ENCODE peak calls at places on chromosomes 7 and 10, in four cellular contexts. One of them, this sample, is unnamed.

GRCh38 chr7:130135208-130136205 is 65.2 kb downstream of the KLHDC10 start:
- DNase-seq in activated CD8-positive, alpha-beta memory T cell treated with anti-CD3 and anti-CD28 coated beads, Interleukin-2, amount 50 U/mL, for 4 hours: no peak
- DNase-seq in mucosa of gallbladder: no peak
- DNase-seq in NCI-H2081: no peak
- DNase-seq in this sample: no peak

GRCh38 chr7:48298779-48299178 is 127.5 kb downstream of the ABCA13 start:
- DNase-seq in activated CD8-positive, alpha-beta memory T cell treated with anti-CD3 and anti-CD28 coated beads, Interleukin-2, amount 50 U/mL, for 4 hours: no peak
- DNase-seq in mucosa of gallbladder: no peak
- DNase-seq in NCI-H2081: no peak
- DNase-seq in this sample: peak; percentile 28

GRCh38 chr7:80614911-80615310 is 23.5 kb upstream of the CD36 start:
- DNase-seq in activated CD8-positive, alpha-beta memory T cell treated with anti-CD3 and anti-CD28 coated beads, Interleukin-2, amount 50 U/mL, for 4 hours: no peak
- DNase-seq in mucosa of gallbladder: no peak
- DNase-seq in NCI-H2081: no peak
- DNase-seq in this sample: no peak

GRCh38 chr7:44448456-44448855 is 42.0 kb downstream of the NUDCD3 start:
- DNase-seq in activated CD8-positive, alpha-beta memory T cell treated with anti-CD3 and anti-CD28 coated beads, Interleukin-2, amount 50 U/mL, for 4 hours: no peak
- DNase-seq in mucosa of gallbladder: no peak
- DNase-seq in NCI-H2081: no peak
- DNase-seq in this sample: no peak

GRCh38 chr10:24811906-24812305 is 88.2 kb upstream of the ARHGAP21 start:
- DNase-seq in activated CD8-positive, alpha-beta memory T cell treated with anti-CD3 and anti-CD28 coated beads, Interleukin-2, amount 50 U/mL, for 4 hours: no peak
- DNase-seq in mucosa of gallbladder: no peak
- DNase-seq in NCI-H2081: no peak
- DNase-seq in this sample: no peak

GRCh38 chr10:92699518-92700272 is 9.9 kb downstream of the HHEX start:
- DNase-seq in activated CD8-positive, alpha-beta memory T cell treated with anti-CD3 and anti-CD28 coated beads, Interleukin-2, amount 50 U/mL, for 4 hours: no peak
- DNase-seq in mucosa of gallbladder: no peak
- DNase-seq in NCI-H2081: no peak
- DNase-seq in this sample: no peak

GRCh38 chr7:70569335-70569819 is 562.6 kb upstream of the GALNT17 start:
- DNase-seq in activated CD8-positive, alpha-beta memory T cell treated with anti-CD3 and anti-CD28 coated beads, Interleukin-2, amount 50 U/mL, for 4 hours: no peak
- DNase-seq in mucosa of gallbladder: no peak
- DNase-seq in NCI-H2081: peak; percentile 75
- DNase-seq in this sample: no peak

GRCh38 chr10:78299861-78300453 is 266.3 kb downstream of the RPS24 start:
- DNase-seq in activated CD8-positive, alpha-beta memory T cell treated with anti-CD3 and anti-CD28 coated beads, Interleukin-2, amount 50 U/mL, for 4 hours: no peak
- DNase-seq in mucosa of gallbladder: no peak
- DNase-seq in NCI-H2081: no peak
- DNase-seq in this sample: no peak

GRCh38 chr10:75910032-75910431 is 478.6 kb downstream of the LRMDA start:
- DNase-seq in activated CD8-positive, alpha-beta memory T cell treated with anti-CD3 and anti-CD28 coated beads, Interleukin-2, amount 50 U/mL, for 4 hours: no peak
- DNase-seq in mucosa of gallbladder: no peak
- DNase-seq in NCI-H2081: no peak
- DNase-seq in this sample: no peak

GRCh38 chr7:111741811-111742240 is 179.5 kb upstream of the IMMP2L start:
- DNase-seq in activated CD8-positive, alpha-beta memory T cell treated with anti-CD3 and anti-CD28 coated beads, Interleukin-2, amount 50 U/mL, for 4 hours: peak; percentile 29
- DNase-seq in mucosa of gallbladder: peak; percentile 40
- DNase-seq in NCI-H2081: peak; percentile 76
- DNase-seq in this sample: peak; percentile 71

GRCh38 chr10:30537586-30537985 is 92.0 kb downstream of the LYZL2 start:
- DNase-seq in activated CD8-positive, alpha-beta memory T cell treated with anti-CD3 and anti-CD28 coated beads, Interleukin-2, amount 50 U/mL, for 4 hours: no peak
- DNase-seq in mucosa of gallbladder: no peak
- DNase-seq in NCI-H2081: no peak
- DNase-seq in this sample: no peak

GRCh38 chr10:125442856-125443540 is 240.0 kb downstream of the TEX36 start:
- DNase-seq in activated CD8-positive, alpha-beta memory T cell treated with anti-CD3 and anti-CD28 coated beads, Interleukin-2, amount 50 U/mL, for 4 hours: no peak
- DNase-seq in mucosa of gallbladder: no peak
- DNase-seq in NCI-H2081: no peak
- DNase-seq in this sample: no peak

GRCh38 chr10:94397549-94398370 is 4.6 kb upstream of the TBC1D12 start:
- DNase-seq in activated CD8-positive, alpha-beta memory T cell treated with anti-CD3 and anti-CD28 coated beads, Interleukin-2, amount 50 U/mL, for 4 hours: no peak
- DNase-seq in mucosa of gallbladder: no peak
- DNase-seq in NCI-H2081: no peak
- DNase-seq in this sample: no peak

GRCh38 chr7:31175672-31176071 is 123.6 kb downstream of the ADCYAP1R1 start:
- DNase-seq in activated CD8-positive, alpha-beta memory T cell treated with anti-CD3 and anti-CD28 coated beads, Interleukin-2, amount 50 U/mL, for 4 hours: no peak
- DNase-seq in mucosa of gallbladder: no peak
- DNase-seq in NCI-H2081: no peak
- DNase-seq in this sample: no peak

GRCh38 chr10:25786181-25786580 is 147.8 kb upstream of the MYO3A start:
- DNase-seq in activated CD8-positive, alpha-beta memory T cell treated with anti-CD3 and anti-CD28 coated beads, Interleukin-2, amount 50 U/mL, for 4 hours: no peak
- DNase-seq in mucosa of gallbladder: no peak
- DNase-seq in NCI-H2081: no peak
- DNase-seq in this sample: no peak

GRCh38 chr10:60394444-60394843 is 4.8 kb upstream of the ANK3 start:
- DNase-seq in activated CD8-positive, alpha-beta memory T cell treated with anti-CD3 and anti-CD28 coated beads, Interleukin-2, amount 50 U/mL, for 4 hours: no peak
- DNase-seq in mucosa of gallbladder: no peak
- DNase-seq in NCI-H2081: no peak
- DNase-seq in this sample: no peak

GRCh38 chr7:73593207-73594045 is 15.0 kb upstream of the TBL2 start:
- DNase-seq in activated CD8-positive, alpha-beta memory T cell treated with anti-CD3 and anti-CD28 coated beads, Interleukin-2, amount 50 U/mL, for 4 hours: no peak
- DNase-seq in mucosa of gallbladder: no peak
- DNase-seq in NCI-H2081: no peak
- DNase-seq in this sample: no peak

GRCh38 chr7:111784311-111784710 is 222.0 kb upstream of the IMMP2L start:
- DNase-seq in activated CD8-positive, alpha-beta memory T cell treated with anti-CD3 and anti-CD28 coated beads, Interleukin-2, amount 50 U/mL, for 4 hours: no peak
- DNase-seq in mucosa of gallbladder: no peak
- DNase-seq in NCI-H2081: no peak
- DNase-seq in this sample: no peak

GRCh38 chr10:29332061-29332760 is 43.3 kb downstream of the LYZL1 start:
- DNase-seq in activated CD8-positive, alpha-beta memory T cell treated with anti-CD3 and anti-CD28 coated beads, Interleukin-2, amount 50 U/mL, for 4 hours: no peak
- DNase-seq in mucosa of gallbladder: no peak
- DNase-seq in NCI-H2081: no peak
- DNase-seq in this sample: no peak

GRCh38 chr10:128661404-128662197 is 535.4 kb upstream of the MKI67 start:
- DNase-seq in activated CD8-positive, alpha-beta memory T cell treated with anti-CD3 and anti-CD28 coated beads, Interleukin-2, amount 50 U/mL, for 4 hours: no peak
- DNase-seq in mucosa of gallbladder: no peak
- DNase-seq in NCI-H2081: no peak
- DNase-seq in this sample: no peak

GRCh38 chr7:147611402-147611801 is 979.2 kb upstream of the C7orf33 start:
- DNase-seq in activated CD8-positive, alpha-beta memory T cell treated with anti-CD3 and anti-CD28 coated beads, Interleukin-2, amount 50 U/mL, for 4 hours: no peak
- DNase-seq in mucosa of gallbladder: no peak
- DNase-seq in NCI-H2081: peak; percentile 50
- DNase-seq in this sample: no peak

GRCh38 chr7:116802784-116803183 is 59.6 kb upstream of the CAPZA2 start:
- DNase-seq in activated CD8-positive, alpha-beta memory T cell treated with anti-CD3 and anti-CD28 coated beads, Interleukin-2, amount 50 U/mL, for 4 hours: no peak
- DNase-seq in mucosa of gallbladder: no peak
- DNase-seq in NCI-H2081: peak; percentile 47
- DNase-seq in this sample: peak; percentile 46

This sample was measured in GM13976.